ENCODE peak calls at places on chromosomes 3 and 15, in six cellular contexts. U is GM03348, S is T-helper 2 cell, P is non-pigmented ciliary epithelial cell, W is NCI-H1105 treated with DMSO at 0.1 percent for 48 hours, Q is renal cortical epithelial cell. A is an unnamed sample.

GRCh38 chr3:127408684-127409420 is 121.0 kb upstream of the PRR20G start:
- DNase-seq in U (no peak), S (no peak), P (no peak), W (peak), Q (no peak), A (no peak)

GRCh38 chr15:63401078-63401477 is 19.4 kb upstream of the CA12 start:
- DNase-seq in U (peak), S (no peak), P (no peak), W (no peak), Q (no peak), A (no peak)

GRCh38 chr15:94456246-94456645 is 224.9 kb downstream of the MCTP2 start:
- DNase-seq in U (no peak), S (no peak), P (no peak), W (no peak), Q (no peak), A (no peak)

GRCh38 chr3:66606868-66607267 is 106.0 kb upstream of the LRIG1 start:
- DNase-seq in U (no peak), S (no peak), P (no peak), W (no peak), Q (no peak), A (no peak)

GRCh38 chr3:32448686-32449474 is 53.8 kb downstream of the CMTM6 start:
- DNase-seq in U (no peak), S (no peak), P (no peak), W (no peak), Q (no peak), A (no peak)

GRCh38 chr3:39323454-39323853 is 6.1 kb upstream of the CCR8 start:
- DNase-seq in U (no peak), S (no peak), P (no peak), W (no peak), Q (no peak), A (no peak)

GRCh38 chr3:57896691-57897090 is 111.5 kb upstream of the FLNB start:
- DNase-seq in U (no peak), S (no peak), P (no peak), W (peak), Q (no peak), A (no peak)

GRCh38 chr3:62065985-62066693 is 307.2 kb downstream of the FEZF2 start:
- DNase-seq in U (peak), S (no peak), P (peak), W (no peak), Q (no peak), A (no peak)

GRCh38 chr15:68682906-68683490 is 104.2 kb downstream of the CORO2B start:
- DNase-seq in U (no peak), S (no peak), P (no peak), W (no peak), Q (no peak), A (no peak)

GRCh38 chr3:71578045-71578730 is 5.3 kb downstream of the FOXP1 start:
- DNase-seq in U (no peak), S (no peak), P (no peak), W (no peak), Q (no peak), A (no peak)

GRCh38 chr3:11185564-11186317 is 31.4 kb downstream of the HRH1 start:
- DNase-seq in U (peak), S (no peak), P (peak), W (no peak), Q (peak), A (peak)

GRCh38 chr3:49412632-49413337 is 562 bp downstream of the TCTA start:
- DNase-seq in U (no peak), S (no peak), P (no peak), W (no peak), Q (no peak), A (no peak)

GRCh38 chr3:151864423-151865101 is 8.9 kb upstream of the SUCNR1 start:
- DNase-seq in U (peak), S (no peak), P (peak), W (no peak), Q (peak), A (peak)

A was measured in retinal pigment epithelial cell.